ENCODE peak calls at places on chromosomes 1 and 21, in six cellular contexts. H is A549, E is GM12878, T is HepG2, L is upper lobe of left lung, F is K562. R is an unnamed sample.

GRCh38 chr1:35574655-35575400 is 1.7 kb downstream of the TFAP2E start:
- ATAC-seq in H (no peak), E (no peak), T (peak), L (peak), F (no peak), R (no peak)

GRCh38 chr1:27637052-27637451 is 2.1 kb upstream of the FGR start:
- ATAC-seq in H (no peak), E (peak), T (no peak), L (no peak), F (no peak), R (no peak)

GRCh38 chr1:39381839-39382238 is 109.6 kb upstream of the BMP8A start:
- ATAC-seq in H (no peak), E (no peak), T (no peak), L (no peak), F (no peak), R (no peak)

GRCh38 chr1:220741825-220742224 is 6.3 kb upstream of the MTARC2 start:
- ATAC-seq in H (no peak), E (no peak), T (no peak), L (no peak), F (no peak), R (no peak)

GRCh38 chr1:94759188-94759587 is 61.0 kb upstream of the SLC44A3 start:
- ATAC-seq in H (no peak), E (no peak), T (peak), L (no peak), F (no peak), R (no peak)

GRCh38 chr1:56424744-56425493 is 154.4 kb downstream of the PLPP3 start:
- ATAC-seq in H (peak), E (peak), T (peak), L (peak), F (no peak), R (peak)

GRCh38 chr1:110225212-110225611 is 15.1 kb downstream of the KCNC4 start:
- ATAC-seq in H (no peak), E (no peak), T (no peak), L (no peak), F (no peak), R (no peak)

GRCh38 chr1:85454214-85454613 is 10.7 kb downstream of the DDAH1 start:
- ATAC-seq in H (no peak), E (no peak), T (no peak), L (no peak), F (no peak), R (no peak)

GRCh38 chr1:150683914-150684313 is 13.0 kb downstream of the GOLPH3L start:
- ATAC-seq in H (no peak), E (peak), T (no peak), L (no peak), F (no peak), R (no peak)

GRCh38 chr1:182235952-182236650 is 155.5 kb downstream of the GLUL start:
- ATAC-seq in H (no peak), E (peak), T (no peak), L (no peak), F (peak), R (peak)

GRCh38 chr1:193270996-193271395 is 84.6 kb upstream of the B3GALT2 start:
- ATAC-seq in H (no peak), E (peak), T (no peak), L (no peak), F (no peak), R (no peak)

GRCh38 chr1:244204004-244204403 is 152.9 kb downstream of the ZBTB18 start:
- ATAC-seq in H (no peak), E (no peak), T (no peak), L (no peak), F (peak), R (no peak)

GRCh38 chr1:111008031-111008430 is 44.3 kb upstream of the LRIF1 start:
- ATAC-seq in H (no peak), E (no peak), T (no peak), L (no peak), F (no peak), R (no peak)

GRCh38 chr1:26083246-26083645 is 15.8 kb upstream of the TRIM63 start:
- ATAC-seq in H (peak), E (no peak), T (no peak), L (no peak), F (peak), R (no peak)

GRCh38 chr1:85427358-85427757 is 37.6 kb downstream of the DDAH1 start:
- ATAC-seq in H (no peak), E (no peak), T (no peak), L (no peak), F (no peak), R (no peak)

GRCh38 chr1:211829343-211830054 is 1.1 kb downstream of the LPGAT1 start:
- ATAC-seq in H (peak), E (no peak), T (peak), L (no peak), F (peak), R (no peak)

GRCh38 chr1:210233495-210234253 is 1.1 kb downstream of the SERTAD4 start:
- ATAC-seq in H (peak), E (peak), T (peak), L (peak), F (peak), R (peak)

GRCh38 chr1:211714154-211714553 is 38.7 kb upstream of the NEK2 start:
- ATAC-seq in H (no peak), E (no peak), T (no peak), L (no peak), F (no peak), R (no peak)

GRCh38 chr1:64077281-64077940 is 126.0 kb upstream of the UBE2U start:
- ATAC-seq in H (no peak), E (no peak), T (no peak), L (no peak), F (no peak), R (no peak)

GRCh38 chr21:46585191-46585953 is 19.5 kb downstream of the S100B start:
- ATAC-seq in H (no peak), E (no peak), T (no peak), L (no peak), F (no peak), R (no peak)

GRCh38 chr1:96918406-96918805 is 196.8 kb downstream of the PTBP2 start:
- ATAC-seq in H (no peak), E (no peak), T (no peak), L (no peak), F (no peak), R (no peak)

GRCh38 chr1:229370601-229371021 is 27.8 kb upstream of the CCSAP start:
- ATAC-seq in H (no peak), E (peak), T (no peak), L (no peak), F (no peak), R (no peak)

DNA sequence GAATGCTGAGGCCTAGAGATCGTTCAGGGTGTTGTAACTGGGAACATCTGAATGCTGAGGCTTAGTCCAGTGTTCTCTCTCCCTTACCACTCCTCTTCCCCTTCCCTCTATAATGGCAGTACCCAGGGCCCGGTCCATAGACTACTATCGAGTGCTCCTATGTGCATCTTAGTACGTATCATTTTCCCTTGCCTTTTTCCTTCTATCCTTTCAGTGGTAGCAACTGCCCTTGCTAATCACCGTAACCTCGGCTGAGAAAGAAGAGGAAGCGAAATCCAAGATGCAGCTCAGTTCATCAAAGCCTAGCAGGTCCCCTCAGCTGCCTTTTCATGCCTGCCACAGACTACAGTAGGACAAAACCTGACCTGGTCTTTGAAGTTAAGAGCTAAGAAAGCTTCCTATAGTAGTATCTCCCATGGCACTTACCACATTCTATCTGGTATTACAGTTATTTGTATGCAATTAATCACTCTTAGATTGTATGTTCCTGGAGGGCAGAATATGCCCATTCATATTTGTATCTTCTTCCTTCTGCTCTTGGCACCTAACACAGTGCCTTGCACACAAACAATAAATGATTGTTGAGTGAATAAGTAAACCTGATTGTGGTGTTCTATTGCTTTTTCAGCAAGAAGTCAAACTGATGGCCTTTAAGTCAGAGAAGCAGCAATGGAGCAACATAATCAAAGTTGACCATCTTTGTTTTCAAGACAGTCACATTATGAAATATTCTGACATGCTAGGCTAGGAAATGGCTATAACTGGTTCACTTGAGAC is 22.4 kb downstream of the CNIH4 start:
- ATAC-seq in H (no peak), E (peak), T (no peak), L (no peak), F (no peak), R (no peak)
- TF ChIP-seq EP300 in H (no peak), E (no peak), T (no peak), L (no peak), F (no peak), R (no peak)

GRCh38 chr1:153783233-153784190 is 8.3 kb downstream of the SLC27A3 start:
- ATAC-seq in H (peak), E (peak), T (peak), L (peak), F (peak), R (peak)
- TF ChIP-seq EP300 in H (no peak), E (no peak), T (no peak), L (no peak), F (no peak), R (peak)

GRCh38 chr1:116038679-116039078 is 62.4 kb downstream of the SLC22A15 start:
- ATAC-seq in H (no peak), E (no peak), T (no peak), L (no peak), F (no peak), R (no peak)

GRCh38 chr1:116036255-116036654 is 59.9 kb downstream of the SLC22A15 start:
- ATAC-seq in H (no peak), E (no peak), T (no peak), L (no peak), F (no peak), R (no peak)

GRCh38 chr1:116031299-116031698 is 55.0 kb downstream of the SLC22A15 start:
- ATAC-seq in H (no peak), E (no peak), T (no peak), L (peak), F (no peak), R (no peak)

DNA sequence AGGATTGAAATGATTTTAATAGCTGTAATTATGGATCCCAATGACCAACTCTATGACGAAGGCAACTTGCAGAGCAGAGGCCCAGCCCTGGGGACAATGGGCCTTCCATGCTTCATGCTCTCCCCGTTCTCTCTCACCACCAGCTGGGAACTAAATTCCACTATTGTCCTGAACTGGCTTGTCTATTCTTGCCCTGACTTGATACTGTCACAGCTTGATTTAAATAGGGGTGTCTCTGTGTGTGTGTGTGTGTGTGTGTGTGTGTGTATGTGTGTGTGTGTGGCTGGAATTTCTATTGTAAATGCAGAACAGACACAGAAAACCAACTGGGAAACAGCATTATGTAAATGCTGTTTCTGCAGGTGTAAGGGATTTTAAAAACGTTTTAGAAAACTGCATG is 57.0 kb downstream of the SLC22A15 start:
- ATAC-seq in H (no peak), E (no peak), T (no peak), L (no peak), F (no peak), R (no peak)
- TF ChIP-seq EP300 in H (no peak), E (no peak), T (no peak), L (no peak), F (no peak), R (no peak)

DNA sequence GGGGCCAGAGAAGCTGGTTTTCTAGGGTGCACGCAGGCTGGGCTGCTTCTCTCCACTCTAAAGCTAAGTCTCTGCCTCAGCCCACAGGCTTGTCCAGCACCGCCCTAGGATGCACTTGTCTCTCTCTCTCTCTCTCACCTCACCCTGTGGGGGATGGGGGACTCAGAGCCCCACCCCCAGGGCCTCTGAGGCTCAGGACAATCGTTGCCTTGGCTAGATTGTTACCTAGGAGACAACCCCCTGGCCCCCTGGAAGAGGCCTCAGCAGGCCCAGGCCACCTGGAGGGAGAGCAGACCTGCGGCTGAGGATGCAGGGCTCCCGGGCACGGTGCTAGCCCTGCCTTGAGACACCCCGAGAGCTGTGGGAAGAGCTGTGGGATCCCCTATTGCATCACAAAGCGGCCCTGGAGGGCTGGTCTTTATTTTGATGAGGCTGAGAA is at the start of gene ACTRT2:
- ATAC-seq in H (no peak), E (no peak), T (no peak), L (no peak), F (peak), R (no peak)
- TF ChIP-seq EP300 in H (no peak), E (no peak), T (no peak), L (no peak), F (no peak), R (no peak)

DNA sequence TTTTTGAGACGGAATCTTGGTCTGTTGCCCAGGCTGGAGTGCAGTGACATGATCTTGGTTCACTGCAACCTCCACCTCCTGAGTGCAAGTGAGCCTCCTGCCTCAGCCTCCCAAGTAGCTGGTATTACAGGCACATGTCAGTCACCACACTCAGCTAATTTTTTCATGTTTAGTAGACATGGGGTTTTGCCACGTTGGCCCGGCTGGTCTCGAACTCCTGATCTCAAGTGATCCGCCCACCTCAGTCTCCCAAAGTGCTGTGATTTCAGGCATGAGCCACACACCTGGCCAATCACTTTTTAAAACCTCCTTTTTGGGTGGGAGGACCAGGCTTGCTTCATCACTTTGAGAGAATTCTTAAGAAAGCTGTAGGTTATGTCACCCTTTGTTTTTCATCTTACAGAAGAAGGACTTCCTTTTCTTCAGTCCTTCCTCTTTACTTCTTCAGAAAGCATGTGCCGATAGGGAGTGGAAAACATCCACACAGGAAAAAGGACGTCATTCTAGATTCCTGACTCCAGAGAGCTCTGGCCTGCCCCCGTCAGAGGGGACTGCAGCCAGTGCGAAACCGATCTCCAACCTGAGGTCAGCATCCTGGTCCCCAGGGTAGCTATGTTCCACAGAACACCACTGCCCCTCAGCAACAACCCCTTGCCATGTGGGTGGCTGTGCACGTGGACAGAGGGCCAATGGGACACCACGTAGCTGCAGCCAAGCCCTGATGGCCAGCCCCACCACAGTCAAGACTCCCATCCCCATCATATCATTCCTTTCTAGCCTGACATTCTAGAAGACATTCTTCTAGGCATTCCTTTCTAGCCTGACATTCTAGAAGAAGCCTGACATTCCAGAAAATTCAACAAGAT is 21.9 kb downstream of the NCF2 start:
- ATAC-seq in H (no peak), E (no peak), T (peak), L (peak), F (no peak), R (peak)
- TF ChIP-seq EP300 in H (no peak), E (no peak), T (no peak), L (no peak), F (no peak), R (no peak)

R was measured in gastroesophageal sphincter.